ENCODE peak calls at places on chromosomes 4 and X, in four cellular contexts. H is WTC11, X is K562, B is GM12878. F is an unnamed sample.

GRCh38 chr4:6030679-6031078 is 12.4 kb upstream of the C4orf50 start:
- DNase-seq in B (no peak), X (no peak), H (no peak), F (no peak)

GRCh38 chr4:93897559-93897958 is 69.0 kb downstream of the ATOH1 start:
- DNase-seq in H (no peak), X (no peak), B (no peak), F (peak; percentile 3)

GRCh38 chr4:169064281-169064680 is 54.2 kb upstream of the CBR4 start:
- DNase-seq in B (no peak), H (no peak), X (no peak), F (no peak)

GRCh38 chr4:173191623-173192041 is 23.0 kb downstream of the GALNT7 start:
- DNase-seq in H (no peak), X (no peak), B (no peak), F (no peak)

GRCh38 chr4:5378002-5378401 is 326.7 kb downstream of the STK32B start:
- DNase-seq in H (peak; percentile 36), X (peak; percentile 39), B (no peak), F (peak; percentile 34)

GRCh38 chr4:145840162-145840768 is 98.4 kb downstream of the ZNF827 start:
- DNase-seq in B (peak; percentile 32), H (no peak), X (peak; percentile 35), F (peak; percentile 45)

GRCh38 chr4:78070731-78071282 is 13.7 kb downstream of the FRAS1 start:
- DNase-seq in B (no peak), X (no peak), H (no peak), F (no peak)

GRCh38 chrX:57817302-57817701 is 93.0 kb downstream of the ZXDA start:
- DNase-seq in B (no peak), H (no peak), X (no peak), F (no peak)

GRCh38 chr4:6263541-6264540 is 5.8 kb upstream of the WFS1 start:
- DNase-seq in H (peak; percentile 61), B (no peak), X (no peak), F (peak; percentile 60)

GRCh38 chrX:40172169-40172979 is 74.6 kb upstream of the BCOR start:
- DNase-seq in H (peak; percentile 16), B (no peak), X (peak; percentile 71), F (no peak)

GRCh38 chrX:18457000-18457399 is 31.6 kb downstream of the CDKL5 start:
- DNase-seq in H (no peak), B (no peak), X (no peak), F (no peak)

GRCh38 chr4:55346851-55347255 is 811 bp downstream of the SRD5A3 start:
- DNase-seq in X (no peak), B (peak; percentile 5), H (no peak), F (no peak)

GRCh38 chr4:139234258-139234657 is 45.8 kb downstream of the MGARP start:
- DNase-seq in H (no peak), B (no peak), X (no peak), F (no peak)

GRCh38 chr4:163194593-163194992 is 27.9 kb upstream of the NAF1 start:
- DNase-seq in H (no peak), X (no peak), B (no peak), F (no peak)

GRCh38 chr4:70996014-70996353 is 2.5 kb downstream of the DCK start:
- DNase-seq in X (no peak), B (no peak), H (no peak), F (no peak)

GRCh38 chrX:43964936-43965335 is 8.3 kb downstream of the NDP start:
- DNase-seq in X (no peak), H (no peak), B (no peak), F (no peak)

GRCh38 chrX:20361081-20361889 is 94.6 kb upstream of the RPS6KA3 start:
- DNase-seq in B (no peak), X (no peak), H (no peak), F (peak; percentile 56)

GRCh38 chr4:64409300-64409699 is at the start of gene TECRL:
- DNase-seq in X (no peak), H (no peak), B (no peak), F (no peak)

GRCh38 chr4:164464313-164464712 is 289.6 kb upstream of the SMIM31 start:
- DNase-seq in B (no peak), X (no peak), H (no peak), F (no peak)

GRCh38 chr4:89489338-89489771 is 181.8 kb upstream of the GPRIN3 start:
- DNase-seq in B (no peak), X (no peak), H (peak; percentile 46), F (no peak)

GRCh38 chr4:26325191-26325590 is 4.4 kb downstream of the RBPJ start:
- DNase-seq in H (no peak), X (no peak), B (no peak), F (peak; percentile 42)

GRCh38 chrX:137916090-137916746 is 350.3 kb downstream of the ZIC3 start:
- DNase-seq in H (peak; percentile 13), B (no peak), X (peak; percentile 23), F (no peak)

GRCh38 chrX:13101439-13102139 is 57.2 kb upstream of the FAM9C start:
- DNase-seq in X (peak; percentile 59), H (no peak), B (no peak), F (no peak)

GRCh38 chrX:20128678-20129077 is 12.0 kb upstream of the MAP7D2 start:
- DNase-seq in B (no peak), X (peak; percentile 11), H (no peak), F (no peak)

GRCh38 chrX:70509078-70509477 is 64.4 kb downstream of the DLG3 start:
- DNase-seq in H (no peak), B (no peak), X (no peak), F (no peak)
- TF ChIP-seq ETV6 in H (no peak), B (no peak), X (no peak), F (no peak)

DNA sequence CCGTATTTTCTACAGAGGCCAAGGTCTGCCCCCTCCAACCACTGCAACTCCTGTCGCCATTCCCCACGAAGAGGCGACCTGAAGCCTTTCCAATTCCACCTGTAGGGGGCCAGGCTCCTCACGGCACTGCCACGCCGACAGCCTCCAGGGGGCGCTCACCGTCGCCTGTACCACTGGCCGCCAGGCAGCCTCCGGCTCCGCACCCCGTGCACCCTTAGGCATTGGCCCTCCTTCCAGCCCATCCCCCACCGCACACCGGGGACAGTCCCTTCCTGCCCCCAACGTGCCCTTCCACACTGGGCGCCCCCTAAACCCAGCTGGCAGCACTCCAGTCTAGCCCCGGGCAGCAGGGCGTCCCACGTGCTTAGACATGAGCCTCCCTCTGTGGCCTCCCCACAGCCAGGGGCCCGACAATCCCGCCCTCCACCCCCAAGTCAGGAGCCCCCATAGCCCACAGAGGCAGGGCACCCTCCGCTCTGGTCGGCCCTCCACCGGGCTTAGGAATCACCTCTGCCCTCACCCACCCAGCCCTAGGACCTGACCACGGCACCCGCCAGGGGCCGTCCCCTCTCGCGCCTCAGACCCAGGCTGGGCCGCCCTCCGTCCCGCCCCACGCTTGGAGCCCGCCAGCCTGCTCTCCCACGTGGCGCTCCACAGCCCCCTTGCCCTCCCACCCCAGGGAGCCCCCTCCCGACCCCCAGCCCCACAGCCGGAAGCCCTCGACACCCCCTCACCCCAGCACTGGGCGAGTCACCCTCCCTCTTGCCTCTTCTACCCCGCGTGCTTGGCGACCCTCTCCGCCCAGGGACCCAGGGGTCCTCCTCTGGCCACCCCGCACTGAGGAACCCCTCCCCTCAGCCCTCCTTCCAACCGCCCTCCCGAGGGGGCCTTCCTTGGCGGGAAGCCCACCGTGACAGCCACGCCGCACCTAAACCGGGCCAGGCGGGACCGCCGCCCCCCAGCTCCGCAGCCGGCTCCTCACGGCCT is 711 bp downstream of the PNMA6E start:
- DNase-seq in X (peak; percentile 82), B (no peak), H (peak; percentile 73), F (peak; percentile 29)
- TF ChIP-seq ETV6 in X (no peak), B (no peak), H (no peak), F (no peak)

DNA sequence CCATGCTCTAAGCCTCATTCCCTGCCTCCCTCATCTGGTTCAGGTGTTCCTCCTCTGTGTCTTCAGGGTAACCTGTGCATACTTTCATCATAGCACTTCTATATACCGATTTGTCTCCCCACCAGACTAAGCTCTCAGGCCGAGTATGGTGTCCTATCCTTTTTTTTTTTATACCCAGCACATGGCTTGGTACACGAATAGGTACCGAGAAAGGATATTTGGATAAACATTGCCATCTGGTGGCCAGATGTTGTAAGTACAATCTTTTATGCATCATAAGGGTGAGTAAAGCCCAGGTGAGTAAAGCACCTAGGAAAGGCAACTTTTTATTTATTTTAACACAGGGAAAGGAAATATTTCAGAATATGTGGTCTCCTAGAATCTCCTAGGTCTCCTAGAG is 68.4 kb downstream of the MID2 start:
- DNase-seq in X (peak; percentile 36), B (peak; percentile 20), H (no peak), F (peak; percentile 47)
- TF ChIP-seq ETV6 in X (no peak), B (no peak), H (no peak), F (no peak)

GRCh38 chr4:3287271-3287971 is 5.4 kb upstream of the RGS12 start:
- DNase-seq in X (no peak), B (no peak), H (peak; percentile 9), F (no peak)
- TF ChIP-seq ETV6 in X (no peak), B (no peak), H (no peak), F (no peak)

F was measured in HepG2.